ENCODE peak calls at places on chromosome 16, in eight cellular contexts. Z is effector memory CD4-positive, alpha-beta T cell; H is upper lobe of right lung; U is lower lobe of right lung; R is mesenchymal stem cell; N is colonic mucosa; L is neural progenitor cell; C is mesendoderm. F is an unnamed sample.

GRCh38 chr16:16025214-16025968 is 76.0 kb downstream of the ABCC1 start:
- DNase-seq in Z (peak; percentile 27), H (no peak), U (no peak), R (peak; percentile 72), N (no peak), L (peak; percentile 24), C (no peak), F (peak; percentile 74)

GRCh38 chr16:47018223-47018891 is 44.9 kb upstream of the DNAJA2 start:
- DNase-seq in Z (no peak), H (no peak), U (no peak), R (peak; percentile 6), N (peak; percentile 28), L (peak; percentile 73), C (peak; percentile 64), F (no peak)

GRCh38 chr16:86929149-86929871 is 351.0 kb downstream of the FOXL1 start:
- DNase-seq in Z (no peak), H (no peak), U (no peak), R (peak; percentile 86), N (no peak), L (no peak), C (peak; percentile 85), F (peak; percentile 82)

GRCh38 chr16:75195811-75196790 is 10.9 kb downstream of the CTRB2 start:
- DNase-seq in Z (no peak), H (peak; percentile 51), U (peak; percentile 38), R (no peak), N (no peak), L (no peak), C (no peak), F (peak; percentile 64)

GRCh38 chr16:31008154-31008950 is 2.1 kb downstream of the STX1B start:
- DNase-seq in Z (no peak), H (no peak), U (no peak), R (peak; percentile 62), N (no peak), L (no peak), C (no peak), F (no peak)

GRCh38 chr16:11325404-11326083 is 19.7 kb upstream of the RMI2 start:
- DNase-seq in Z (no peak), H (no peak), U (no peak), R (no peak), N (no peak), L (no peak), C (no peak), F (no peak)

GRCh38 chr16:88738167-88739084 is 32.1 kb downstream of the CTU2 start:
- DNase-seq in Z (no peak), H (no peak), U (no peak), R (no peak), N (no peak), L (no peak), C (no peak), F (no peak)

GRCh38 chr16:59586331-59586730 is 852.2 kb upstream of the GOT2 start:
- DNase-seq in Z (no peak), H (no peak), U (no peak), R (no peak), N (no peak), L (no peak), C (no peak), F (no peak)

GRCh38 chr16:54062361-54063346 is 223.9 kb downstream of the IRX3 start:
- DNase-seq in Z (no peak), H (no peak), U (no peak), R (no peak), N (no peak), L (peak; percentile 37), C (peak; percentile 79), F (no peak)

GRCh38 chr16:54060599-54061355 is 225.8 kb downstream of the IRX3 start:
- DNase-seq in Z (no peak), H (no peak), U (no peak), R (no peak), N (no peak), L (no peak), C (no peak), F (no peak)

GRCh38 chr16:54056921-54057320 is 229.7 kb downstream of the IRX3 start:
- DNase-seq in Z (no peak), H (no peak), U (no peak), R (no peak), N (no peak), L (no peak), C (no peak), F (no peak)

GRCh38 chr16:54061454-54061853 is 225.1 kb downstream of the IRX3 start:
- DNase-seq in Z (no peak), H (no peak), U (no peak), R (no peak), N (no peak), L (no peak), C (no peak), F (no peak)

DNA sequence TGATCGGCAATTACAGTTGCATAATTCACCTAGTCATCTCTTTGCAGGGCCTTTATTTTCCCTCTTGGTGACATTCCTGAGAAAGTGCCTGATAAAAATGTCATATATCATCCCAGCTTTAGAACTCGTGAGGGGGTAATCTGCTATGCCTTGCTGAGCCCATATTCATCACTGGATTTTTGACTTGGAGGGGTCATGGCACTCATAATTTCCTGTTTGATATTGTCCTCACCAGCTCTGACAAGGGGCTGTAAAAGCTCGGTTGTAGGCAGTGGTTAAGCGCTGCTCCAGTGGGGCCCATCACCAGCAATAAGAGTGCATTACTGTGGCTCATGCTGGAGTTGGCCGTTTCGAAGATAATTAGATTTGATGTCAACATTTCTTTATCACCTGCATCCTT is 227.3 kb downstream of the IRX3 start:
- DNase-seq in Z (no peak), H (no peak), U (no peak), R (no peak), N (no peak), L (no peak), C (no peak), F (no peak)
- H3K4me1 ChIP-seq in Z (no peaks in the 10 kb centered on the region), H (no peaks in the 10 kb centered on the region), U (no peaks in the 10 kb centered on the region), R (no peaks in the 10 kb centered on the region), N (no peaks in the 10 kb centered on the region), L (peaks cover 25% of the 10 kb centered on the region), C (peaks cover 19% of the 10 kb centered on the region), F (no peaks in the 10 kb centered on the region)

DNA sequence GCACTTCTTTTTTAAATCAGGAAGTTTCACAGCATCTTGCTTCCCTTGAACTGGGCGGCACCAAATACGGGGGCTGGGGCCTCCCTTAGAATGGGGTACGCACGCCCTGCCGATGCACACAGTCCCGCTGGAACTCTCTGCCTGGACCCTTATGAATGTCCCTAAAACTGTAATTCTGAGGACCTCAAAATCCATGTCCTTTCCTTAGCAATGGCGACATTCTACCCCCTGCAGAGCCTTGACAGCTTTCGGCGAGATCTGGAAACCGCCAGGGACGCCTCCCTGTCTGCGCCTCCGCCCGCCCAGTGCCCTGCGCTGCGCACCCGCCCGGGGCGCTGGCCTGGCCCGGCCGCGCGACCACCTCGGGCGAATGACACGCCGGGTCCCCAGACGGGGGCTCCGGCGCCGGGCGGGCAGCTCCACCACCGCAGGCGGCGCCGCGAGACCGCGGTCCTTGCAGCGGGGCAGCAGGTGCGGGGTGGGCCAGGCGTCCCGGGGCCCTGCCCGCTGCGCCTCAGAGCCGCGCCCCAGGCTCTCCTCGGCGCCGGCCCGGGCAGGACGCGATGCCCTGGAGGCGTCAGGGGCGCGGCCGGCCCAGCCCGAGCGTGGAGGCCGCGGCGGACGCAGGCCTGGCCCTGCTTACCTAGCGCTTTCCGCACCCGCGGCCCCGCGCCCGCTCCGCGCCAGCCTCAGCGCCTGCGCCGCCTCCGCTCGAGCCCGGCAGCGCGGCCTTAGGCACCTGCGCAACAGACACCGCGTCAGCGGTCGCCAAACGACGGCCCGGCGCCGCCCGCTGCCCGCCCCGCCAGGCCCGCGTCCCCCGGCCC is 548 bp downstream of the HAGH start:
- DNase-seq in Z (peak; percentile 22), H (peak; percentile 88), U (peak; percentile 79), R (peak; percentile 55), N (peak; percentile 45), L (peak; percentile 91), C (peak; percentile 71), F (no peak)
- H3K27ac ChIP-seq in Z (peak overlapping the region; percentile 77), H (peak overlapping the region; percentile 66), U (peak overlapping the region; percentile 89), R (no peak overlapping the region), N (peak overlapping the region; percentile 80), L (no peak overlapping the region), C (no peak overlapping the region), F (peak overlapping the region; percentile 44)

GRCh38 chr16:28974437-28975157 is at the start of gene SPNS1:
- DNase-seq in Z (peak; percentile 83), H (peak; percentile 99), U (peak; percentile 99), R (peak; percentile 97), N (peak; percentile 99), L (peak; percentile 99), C (peak; percentile 98), F (peak; percentile 99)

GRCh38 chr16:28975158-28975603 is 603 bp downstream of the SPNS1 start:
- DNase-seq in Z (no peak), H (no peak), U (no peak), R (peak; percentile 13), N (no peak), L (peak; percentile 18), C (no peak), F (no peak)

GRCh38 chr16:28980929-28981328 is 3.9 kb upstream of the LAT start:
- DNase-seq in Z (no peak), H (no peak), U (no peak), R (no peak), N (no peak), L (no peak), C (no peak), F (no peak)

GRCh38 chr16:28981517-28981916 is 3.3 kb upstream of the LAT start:
- DNase-seq in Z (no peak), H (no peak), U (no peak), R (no peak), N (peak; percentile 52), L (peak; percentile 29), C (peak; percentile 63), F (no peak)

DNA sequence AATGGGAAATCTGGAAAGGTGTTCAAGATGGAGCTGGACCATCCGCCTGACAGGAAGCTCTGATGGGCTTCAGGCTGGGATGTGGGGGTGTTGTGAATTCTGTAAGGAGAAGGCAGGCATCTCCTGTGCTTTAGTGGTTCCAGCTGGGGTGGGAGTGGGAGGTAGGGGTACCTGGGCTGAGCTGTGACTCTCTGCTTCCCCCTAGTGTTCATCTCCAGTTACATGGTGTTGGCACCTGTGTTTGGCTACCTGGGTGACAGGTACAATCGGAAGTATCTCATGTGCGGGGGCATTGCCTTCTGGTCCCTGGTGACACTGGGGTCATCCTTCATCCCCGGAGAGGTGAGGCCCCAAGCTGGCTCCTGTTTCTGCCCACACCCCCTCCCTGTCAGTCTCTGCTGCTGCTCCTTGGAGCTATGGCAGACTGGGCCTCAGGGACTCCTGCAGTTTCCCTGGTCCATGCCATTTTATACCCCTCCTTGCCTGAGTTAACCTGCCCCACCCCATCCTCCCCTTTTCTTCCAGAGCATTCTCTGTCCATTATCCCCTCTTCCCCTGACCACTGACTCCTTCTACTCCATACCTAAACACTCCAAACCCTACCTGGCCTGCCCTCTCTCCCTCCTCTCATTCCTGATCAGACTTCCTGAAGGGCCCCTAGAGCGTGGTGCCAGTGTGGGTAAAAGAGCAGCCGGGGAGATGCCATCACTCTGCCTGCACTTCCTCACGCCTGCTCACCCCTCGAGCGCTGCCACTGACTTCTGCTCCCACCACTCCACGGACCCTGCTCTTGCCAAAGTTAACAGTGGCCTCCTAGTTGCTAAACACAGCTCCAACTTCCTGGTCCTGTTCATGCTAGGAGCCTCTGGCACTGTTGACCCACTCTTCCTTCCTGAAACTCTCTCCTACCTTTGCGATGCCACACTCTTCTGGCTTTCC is 3.4 kb downstream of the SPNS1 start:
- DNase-seq in Z (no peak), H (no peak), U (peak; percentile 60), R (no peak), N (peak; percentile 28), L (peak; percentile 43), C (peak; percentile 47), F (no peak)
- H3K4me1 ChIP-seq in Z (peaks cover 16% of the 10 kb centered on the region), H (peaks cover 16% of the 10 kb centered on the region), U (peaks cover 33% of the 10 kb centered on the region), R (peaks cover 5% of the 10 kb centered on the region), N (peaks cover 8% of the 10 kb centered on the region), L (peaks cover 5% of the 10 kb centered on the region), C (no peaks in the 10 kb centered on the region), F (no peaks in the 10 kb centered on the region)

DNA sequence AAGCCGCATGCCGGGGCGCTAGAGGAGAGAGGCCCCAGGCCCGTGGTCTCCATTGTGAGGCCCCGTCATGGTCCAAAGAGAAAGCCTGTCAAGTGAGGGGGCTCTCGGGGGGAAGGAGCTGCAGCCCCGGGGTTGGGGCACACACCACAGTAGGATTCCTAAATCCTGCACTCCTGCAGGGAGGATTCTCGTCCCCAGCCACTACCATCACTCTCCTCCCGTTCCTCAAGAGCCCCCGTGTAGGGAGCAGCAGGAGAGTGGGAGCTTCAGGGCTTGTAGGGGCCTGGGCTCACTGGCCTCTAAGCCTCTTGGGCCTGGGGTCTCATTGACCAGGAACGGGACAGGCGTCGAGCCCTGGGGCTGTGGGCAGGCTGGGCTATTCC is 811 bp downstream of the C16orf86 start:
- DNase-seq in Z (no peak), H (no peak), U (no peak), R (no peak), N (no peak), L (no peak), C (no peak), F (no peak)
- H3K27ac ChIP-seq in Z (peak overlapping the region; percentile 67), H (peak overlapping the region; percentile 89), U (peak overlapping the region; percentile 92), R (no peak overlapping the region), N (peak overlapping the region; percentile 70), L (no peak overlapping the region), C (no peak overlapping the region), F (peak overlapping the region; percentile 4)

F was measured in aorta.